ENCODE peak calls at places on chromosomes 6 and 20, in nine cellular contexts. One of them, this sample, is unnamed.

GRCh38 chr20:21303872-21304586 is 898 bp downstream of the XRN2 start:
- DNase-seq in MM.1S: no peak
- DNase-seq in tibial artery: no peak
- DNase-seq in spleen: no peak
- DNase-seq in cardiac fibroblast: peak
- DNase-seq in heart left ventricle: no peak
- DNase-seq in lower leg skin: no peak
- DNase-seq in endothelial cell of umbilical vein: no peak
- DNase-seq in Peyer's patch: no peak
- DNase-seq in this sample: no peak

GRCh38 chr6:127267742-127268588 is 1.3 kb downstream of the RNF146 start:
- DNase-seq in Peyer's patch: no peak
- DNase-seq in spleen: no peak
- DNase-seq in MM.1S: peak
- DNase-seq in tibial artery: no peak
- DNase-seq in lower leg skin: no peak
- DNase-seq in cardiac fibroblast: peak
- DNase-seq in endothelial cell of umbilical vein: peak
- DNase-seq in heart left ventricle: no peak
- DNase-seq in this sample: no peak

GRCh38 chr6:23499549-23499948 is 626.5 kb upstream of the NRSN1 start:
- DNase-seq in endothelial cell of umbilical vein: no peak
- DNase-seq in cardiac fibroblast: no peak
- DNase-seq in Peyer's patch: no peak
- DNase-seq in lower leg skin: no peak
- DNase-seq in heart left ventricle: no peak
- DNase-seq in MM.1S: no peak
- DNase-seq in tibial artery: no peak
- DNase-seq in spleen: no peak
- DNase-seq in this sample: no peak

GRCh38 chr6:105591053-105591452 is 188.2 kb upstream of the PREP start:
- DNase-seq in cardiac fibroblast: peak
- DNase-seq in spleen: no peak
- DNase-seq in tibial artery: no peak
- DNase-seq in Peyer's patch: no peak
- DNase-seq in endothelial cell of umbilical vein: no peak
- DNase-seq in heart left ventricle: no peak
- DNase-seq in lower leg skin: no peak
- DNase-seq in MM.1S: peak
- DNase-seq in this sample: no peak

GRCh38 chr20:60255866-60256265 is 297.6 kb downstream of the CDH26 start:
- DNase-seq in heart left ventricle: no peak
- DNase-seq in MM.1S: no peak
- DNase-seq in Peyer's patch: no peak
- DNase-seq in spleen: no peak
- DNase-seq in tibial artery: no peak
- DNase-seq in endothelial cell of umbilical vein: no peak
- DNase-seq in cardiac fibroblast: peak
- DNase-seq in lower leg skin: peak
- DNase-seq in this sample: no peak

GRCh38 chr6:129102741-129103140 is 219.8 kb downstream of the LAMA2 start:
- DNase-seq in spleen: no peak
- DNase-seq in lower leg skin: no peak
- DNase-seq in heart left ventricle: peak
- DNase-seq in endothelial cell of umbilical vein: no peak
- DNase-seq in cardiac fibroblast: peak
- DNase-seq in tibial artery: peak
- DNase-seq in MM.1S: no peak
- DNase-seq in Peyer's patch: no peak
- DNase-seq in this sample: no peak

GRCh38 chr20:62201173-62202082 is 18.6 kb downstream of the MTG2 start:
- DNase-seq in endothelial cell of umbilical vein: no peak
- DNase-seq in cardiac fibroblast: no peak
- DNase-seq in spleen: peak
- DNase-seq in MM.1S: no peak
- DNase-seq in heart left ventricle: peak
- DNase-seq in tibial artery: no peak
- DNase-seq in Peyer's patch: peak
- DNase-seq in lower leg skin: no peak
- DNase-seq in this sample: peak

GRCh38 chr20:62581308-62581707 is 61.0 kb upstream of the SLCO4A1 start:
- DNase-seq in endothelial cell of umbilical vein: no peak
- DNase-seq in spleen: no peak
- DNase-seq in Peyer's patch: no peak
- DNase-seq in tibial artery: no peak
- DNase-seq in heart left ventricle: no peak
- DNase-seq in cardiac fibroblast: no peak
- DNase-seq in MM.1S: no peak
- DNase-seq in lower leg skin: no peak
- DNase-seq in this sample: no peak

GRCh38 chr20:32249030-32249738 is 28.3 kb upstream of the KIF3B start:
- DNase-seq in Peyer's patch: no peak
- DNase-seq in endothelial cell of umbilical vein: no peak
- DNase-seq in MM.1S: no peak
- DNase-seq in spleen: peak
- DNase-seq in cardiac fibroblast: no peak
- DNase-seq in lower leg skin: no peak
- DNase-seq in heart left ventricle: no peak
- DNase-seq in tibial artery: no peak
- DNase-seq in this sample: no peak

GRCh38 chr6:153790881-153791473 is 248.1 kb upstream of the OPRM1 start:
- DNase-seq in heart left ventricle: no peak
- DNase-seq in MM.1S: no peak
- DNase-seq in Peyer's patch: no peak
- DNase-seq in endothelial cell of umbilical vein: no peak
- DNase-seq in lower leg skin: no peak
- DNase-seq in spleen: no peak
- DNase-seq in cardiac fibroblast: peak
- DNase-seq in tibial artery: peak
- DNase-seq in this sample: peak
- TF ChIP-seq CTCF in heart left ventricle: no peak
- TF ChIP-seq CTCF in MM.1S: no peak
- TF ChIP-seq CTCF in Peyer's patch: no peak
- TF ChIP-seq CTCF in endothelial cell of umbilical vein: no peak
- TF ChIP-seq CTCF in lower leg skin: no peak
- TF ChIP-seq CTCF in spleen: no peak
- TF ChIP-seq CTCF in cardiac fibroblast: no peak
- TF ChIP-seq CTCF in tibial artery: no peak
- TF ChIP-seq CTCF in this sample: peak

DNA sequence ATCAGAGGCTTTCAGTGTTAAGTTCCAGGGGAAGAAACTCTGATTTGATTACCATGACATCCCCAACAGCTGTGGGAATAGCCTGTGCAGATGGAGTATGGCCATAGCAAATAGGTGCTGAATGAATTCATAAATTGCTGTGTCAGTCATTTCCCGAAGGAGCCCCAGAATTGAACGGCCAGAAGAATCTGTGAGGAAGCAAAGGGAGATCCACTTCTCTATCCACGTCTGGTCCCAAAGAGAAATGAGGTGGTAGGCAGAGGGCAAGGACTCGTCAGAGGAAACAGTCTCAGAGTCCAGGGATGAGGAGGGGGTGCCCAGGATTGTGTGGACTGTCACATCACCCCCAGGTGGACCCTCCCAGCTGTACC is 3.1 kb upstream of the TAF8 start:
- DNase-seq in cardiac fibroblast: no peak
- DNase-seq in Peyer's patch: no peak
- DNase-seq in MM.1S: no peak
- DNase-seq in heart left ventricle: no peak
- DNase-seq in tibial artery: no peak
- DNase-seq in lower leg skin: no peak
- DNase-seq in spleen: no peak
- DNase-seq in endothelial cell of umbilical vein: no peak
- DNase-seq in this sample: no peak
- H3K4me3 ChIP-seq in cardiac fibroblast: peak
- H3K4me3 ChIP-seq in Peyer's patch: peak
- H3K4me3 ChIP-seq in MM.1S: no peak
- H3K4me3 ChIP-seq in heart left ventricle: peak
- H3K4me3 ChIP-seq in tibial artery: peak
- H3K4me3 ChIP-seq in lower leg skin: no peak
- H3K4me3 ChIP-seq in spleen: peak
- H3K4me3 ChIP-seq in endothelial cell of umbilical vein: no peak
- H3K4me3 ChIP-seq in this sample: no peak

GRCh38 chr20:16228722-16229121 is 344.5 kb downstream of the KIF16B start:
- DNase-seq in lower leg skin: no peak
- DNase-seq in Peyer's patch: no peak
- DNase-seq in heart left ventricle: no peak
- DNase-seq in MM.1S: no peak
- DNase-seq in cardiac fibroblast: no peak
- DNase-seq in endothelial cell of umbilical vein: no peak
- DNase-seq in tibial artery: no peak
- DNase-seq in spleen: no peak
- DNase-seq in this sample: no peak

DNA sequence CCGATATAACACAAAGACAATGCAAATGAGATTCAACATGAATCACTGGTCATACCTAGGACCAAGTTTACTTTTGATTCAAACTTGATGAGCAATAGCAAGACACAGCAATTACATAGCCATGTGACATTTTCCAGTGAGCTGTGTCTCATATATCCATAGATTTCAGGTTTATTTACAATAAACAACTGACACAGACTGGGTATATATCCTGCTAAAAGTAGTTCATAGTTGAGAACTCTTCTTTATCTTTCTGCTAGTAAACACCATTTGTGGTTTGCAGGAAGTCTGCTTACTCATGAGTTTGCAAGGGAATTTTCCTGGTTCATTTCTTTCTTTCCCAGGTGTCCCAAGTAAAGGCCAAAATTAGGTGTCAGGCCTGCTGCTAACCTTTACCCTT is 343.4 kb downstream of the KIF16B start:
- DNase-seq in MM.1S: no peak
- DNase-seq in endothelial cell of umbilical vein: no peak
- DNase-seq in cardiac fibroblast: no peak
- DNase-seq in heart left ventricle: no peak
- DNase-seq in tibial artery: no peak
- DNase-seq in lower leg skin: no peak
- DNase-seq in Peyer's patch: no peak
- DNase-seq in spleen: no peak
- DNase-seq in this sample: no peak
- TF ChIP-seq CTCF in MM.1S: no peak
- TF ChIP-seq CTCF in endothelial cell of umbilical vein: no peak
- TF ChIP-seq CTCF in cardiac fibroblast: no peak
- TF ChIP-seq CTCF in heart left ventricle: no peak
- TF ChIP-seq CTCF in tibial artery: no peak
- TF ChIP-seq CTCF in lower leg skin: no peak
- TF ChIP-seq CTCF in Peyer's patch: no peak
- TF ChIP-seq CTCF in spleen: no peak
- TF ChIP-seq CTCF in this sample: no peak

DNA sequence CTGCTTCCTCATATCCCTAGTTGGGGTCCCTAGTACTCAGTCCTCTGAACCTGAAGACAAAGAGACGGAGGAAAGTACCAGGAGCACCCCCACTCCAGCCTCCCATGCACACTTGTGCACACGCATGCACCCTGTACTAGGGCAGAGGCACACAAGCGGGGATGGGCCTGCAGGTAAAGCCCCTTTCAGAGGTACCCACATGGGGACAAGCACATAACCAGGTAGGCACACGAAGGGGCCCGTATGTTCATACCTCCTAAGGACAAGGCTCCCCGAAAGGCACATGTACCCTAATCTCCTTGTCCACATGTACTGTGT is 1.1 kb downstream of the TMEM151B start:
- DNase-seq in heart left ventricle: no peak
- DNase-seq in cardiac fibroblast: no peak
- DNase-seq in spleen: peak
- DNase-seq in Peyer's patch: no peak
- DNase-seq in tibial artery: no peak
- DNase-seq in lower leg skin: no peak
- DNase-seq in MM.1S: no peak
- DNase-seq in endothelial cell of umbilical vein: no peak
- DNase-seq in this sample: no peak
- H3K4me3 ChIP-seq in heart left ventricle: no peak
- H3K4me3 ChIP-seq in cardiac fibroblast: no peak
- H3K4me3 ChIP-seq in spleen: no peak
- H3K4me3 ChIP-seq in Peyer's patch: no peak
- H3K4me3 ChIP-seq in tibial artery: no peak
- H3K4me3 ChIP-seq in lower leg skin: no peak
- H3K4me3 ChIP-seq in MM.1S: no peak
- H3K4me3 ChIP-seq in endothelial cell of umbilical vein: no peak
- H3K4me3 ChIP-seq in this sample: peak

GRCh38 chr6:4957521-4958231 is 46.2 kb downstream of the RPP40 start:
- DNase-seq in spleen: no peak
- DNase-seq in endothelial cell of umbilical vein: peak
- DNase-seq in Peyer's patch: no peak
- DNase-seq in cardiac fibroblast: peak
- DNase-seq in tibial artery: no peak
- DNase-seq in lower leg skin: peak
- DNase-seq in heart left ventricle: no peak
- DNase-seq in MM.1S: no peak
- DNase-seq in this sample: no peak
- TF ChIP-seq CTCF in spleen: no peak
- TF ChIP-seq CTCF in endothelial cell of umbilical vein: no peak
- TF ChIP-seq CTCF in Peyer's patch: no peak
- TF ChIP-seq CTCF in cardiac fibroblast: peak
- TF ChIP-seq CTCF in tibial artery: peak
- TF ChIP-seq CTCF in lower leg skin: no peak
- TF ChIP-seq CTCF in heart left ventricle: no peak
- TF ChIP-seq CTCF in MM.1S: no peak
- TF ChIP-seq CTCF in this sample: peak

DNA sequence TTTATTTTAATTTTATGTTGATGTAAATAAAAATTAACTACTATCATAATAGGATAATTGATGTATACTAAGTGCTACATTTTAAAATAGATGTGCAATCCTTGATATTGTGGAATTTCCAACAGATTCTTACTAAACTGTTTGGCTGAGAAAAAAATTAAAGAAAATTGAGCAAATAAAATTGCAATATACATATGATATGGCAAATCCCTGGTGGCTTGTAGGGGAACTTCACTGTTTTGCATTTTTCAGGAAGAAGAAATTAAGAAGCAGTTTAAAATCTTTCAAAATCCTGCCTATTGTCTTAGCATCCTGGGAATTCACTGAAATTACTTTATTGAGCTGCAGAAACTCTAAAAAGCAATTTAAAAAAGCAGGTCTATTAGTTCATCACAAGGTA is 191.4 kb upstream of the ADGRB3 start:
- DNase-seq in lower leg skin: no peak
- DNase-seq in MM.1S: no peak
- DNase-seq in Peyer's patch: no peak
- DNase-seq in endothelial cell of umbilical vein: no peak
- DNase-seq in tibial artery: no peak
- DNase-seq in cardiac fibroblast: no peak
- DNase-seq in heart left ventricle: no peak
- DNase-seq in spleen: no peak
- DNase-seq in this sample: no peak
- H3K4me3 ChIP-seq in lower leg skin: no peak
- H3K4me3 ChIP-seq in MM.1S: no peak
- H3K4me3 ChIP-seq in Peyer's patch: no peak
- H3K4me3 ChIP-seq in endothelial cell of umbilical vein: no peak
- H3K4me3 ChIP-seq in tibial artery: no peak
- H3K4me3 ChIP-seq in cardiac fibroblast: no peak
- H3K4me3 ChIP-seq in heart left ventricle: no peak
- H3K4me3 ChIP-seq in spleen: no peak
- H3K4me3 ChIP-seq in this sample: no peak

This sample was measured in BE2C.